ENCODE peak calls at places on chromosomes 3 and 15, in four cellular contexts. R, P, O and B are unnamed samples.

GRCh38 chr3:183252973-183253363 is at the start of gene B3GNT5:
- DNase-seq in R (no peak), P (no peak), O (no peak), B (no peak)

GRCh38 chr3:142902356-142902755 is 13.5 kb upstream of the PCOLCE2 start:
- DNase-seq in R (no peak), P (no peak), O (no peak), B (no peak)

GRCh38 chr3:188000361-188000861 is 153.5 kb upstream of the LPP start:
- DNase-seq in R (no peak), P (no peak), O (no peak), B (no peak)

GRCh38 chr15:78070049-78070698 is 7.3 kb downstream of the TBC1D2B start:
- DNase-seq in R (peak; percentile 50), P (no peak), O (no peak), B (no peak)

GRCh38 chr3:194941956-194942483 is 256.3 kb downstream of the FAM43A start:
- DNase-seq in R (no peak), P (no peak), O (no peak), B (no peak)

GRCh38 chr3:155393316-155393715 is 99.8 kb upstream of the STRIT1 start:
- DNase-seq in R (no peak), P (no peak), O (no peak), B (no peak)

GRCh38 chr15:29102911-29103824 is 166.5 kb downstream of the NSMCE3 start:
- DNase-seq in R (no peak), P (no peak), O (no peak), B (peak; percentile 30)

GRCh38 chr3:196673632-196674031 is 34.1 kb downstream of the NRROS start:
- DNase-seq in R (no peak), P (no peak), O (no peak), B (no peak)

GRCh38 chr3:135895106-135895733 is 70.3 kb upstream of the PPP2R3A start:
- DNase-seq in R (peak; percentile 65), P (peak; percentile 55), O (peak; percentile 70), B (no peak)

DNA sequence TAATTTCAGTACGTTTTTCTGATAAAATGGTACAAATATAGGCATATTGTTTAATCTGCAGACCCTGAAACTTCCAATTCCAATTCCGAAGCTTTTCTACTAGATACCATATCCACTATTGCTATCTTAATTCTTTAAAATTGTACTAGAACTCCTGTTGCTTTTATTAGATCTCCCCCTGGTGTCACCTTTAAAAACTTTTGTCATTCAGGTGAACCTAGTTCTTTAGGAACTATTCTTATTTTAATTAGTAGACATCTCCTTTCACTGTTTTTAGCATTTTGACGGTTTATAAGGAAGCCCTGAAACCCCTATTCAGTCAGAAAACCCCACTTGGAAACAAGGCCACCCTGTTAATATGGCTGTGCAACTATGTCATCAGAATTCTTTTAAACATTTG is 22.3 kb downstream of the C2CD4B start:
- DNase-seq in R (no peak), P (no peak), O (no peak), B (no peak)
- TF ChIP-seq CTCF in R (no peak), P (no peak), O (no peak), B (no peak)

GRCh38 chr15:79543097-79543496 is 111.0 kb downstream of the MINAR1 start:
- DNase-seq in R (no peak), P (no peak), O (no peak), B (no peak)
- TF ChIP-seq CTCF in R (no peak), P (no peak), O (peak; percentile 10), B (no peak)

GRCh38 chr3:54146383-54147239 is 24.3 kb downstream of the CACNA2D3 start:
- DNase-seq in R (peak; percentile 33), P (no peak), O (peak; percentile 6), B (no peak)
- TF ChIP-seq CTCF in R (peak; percentile 52), P (no peak), O (no peak), B (no peak)

DNA sequence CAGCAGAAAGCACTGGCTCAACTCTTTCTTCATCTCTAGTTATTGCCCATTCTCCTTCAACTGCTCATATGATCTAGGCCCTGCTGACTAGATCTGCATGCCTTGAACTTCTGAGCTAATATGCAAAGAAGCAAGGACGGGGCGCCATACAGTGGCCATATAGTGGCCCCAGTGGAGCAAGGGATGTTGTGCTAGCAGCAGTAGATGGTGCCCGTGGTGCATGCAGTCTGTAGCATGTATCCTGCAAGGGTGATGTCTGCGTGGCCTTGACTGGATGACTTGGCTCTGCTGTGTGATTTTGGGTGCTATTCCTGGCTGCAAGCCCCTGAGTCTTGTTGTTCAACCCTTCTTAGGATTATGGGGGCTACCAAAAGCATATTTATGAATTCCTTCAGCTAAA is 12.2 kb upstream of the NMD3 start:
- DNase-seq in R (peak; percentile 8), P (no peak), O (no peak), B (no peak)
- TF ChIP-seq CTCF in R (no peak), P (no peak), O (no peak), B (no peak)

DNA sequence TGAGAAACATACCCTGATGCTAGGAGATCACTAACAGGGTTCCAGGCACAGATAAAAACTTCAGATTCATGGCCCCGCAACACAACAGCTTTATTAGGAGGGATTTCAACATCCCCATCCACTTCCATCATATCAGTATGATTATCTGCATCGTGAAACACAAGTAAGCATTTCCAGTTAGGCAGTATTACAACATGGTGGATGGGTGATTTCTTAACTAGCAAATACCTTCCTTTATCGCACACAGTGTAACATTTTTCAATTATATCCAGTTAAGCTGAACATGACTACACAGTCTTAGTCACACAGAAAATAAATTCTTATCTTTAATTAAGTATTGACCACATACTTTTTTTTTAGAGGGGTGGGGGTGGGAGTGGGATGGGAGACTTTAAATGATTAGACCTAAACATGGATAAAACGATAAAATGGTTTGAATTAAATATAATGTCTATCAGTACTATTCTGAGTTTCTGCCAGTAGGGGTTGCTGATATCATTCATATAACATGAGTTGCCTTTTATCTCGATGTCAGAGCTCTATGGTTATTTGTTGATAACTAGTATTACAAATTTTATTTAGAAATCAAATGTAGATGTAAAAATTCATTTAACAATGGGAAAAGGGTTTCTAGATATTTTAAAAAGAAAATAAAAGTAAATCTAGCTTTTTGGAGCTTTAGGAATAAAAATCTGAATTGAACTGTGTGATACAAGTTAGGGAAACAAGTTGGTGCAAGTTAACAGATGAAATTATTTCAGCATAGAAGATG is 146.6 kb downstream of the TBL1XR1 start:
- DNase-seq in R (peak; percentile 50), P (no peak), O (peak; percentile 25), B (no peak)
- TF ChIP-seq CTCF in R (peak; percentile 39), P (no peak), O (peak; percentile 44), B (peak; percentile 87)

DNA sequence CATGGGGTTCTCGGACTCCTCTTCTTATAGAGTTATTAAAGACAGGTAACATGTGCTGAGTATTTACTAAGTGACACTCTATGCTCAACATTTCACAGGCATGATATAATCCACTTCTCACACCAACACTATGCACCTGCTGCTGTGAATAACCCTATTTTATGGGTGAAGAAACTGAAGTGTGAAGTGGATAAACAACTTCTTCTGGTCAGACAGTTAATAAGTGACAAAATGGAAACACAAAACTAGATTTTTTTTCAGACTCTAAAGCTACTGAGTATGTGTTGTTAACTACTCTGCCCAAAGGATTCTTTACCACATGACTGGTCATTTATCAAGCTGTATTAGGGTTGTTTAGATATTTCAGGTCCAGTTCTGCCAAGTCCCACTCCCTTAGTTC is 403.5 kb downstream of the DIPK2A start:
- DNase-seq in R (no peak), P (no peak), O (no peak), B (no peak)
- TF ChIP-seq CTCF in R (no peak), P (no peak), O (no peak), B (no peak)